ENCODE peak calls at places on chromosomes 3 and 15, in ten cellular contexts. One of them, this sample, is unnamed.

GRCh38 chr15:93829115-93829849 is 402.1 kb upstream of the MCTP2 start:
- DNase-seq in NB4: peak; percentile 88
- DNase-seq in right atrium auricular region: peak; percentile 62
- DNase-seq in GM13977: no peak
- DNase-seq in BJ: no peak
- DNase-seq in thoracic aorta: no peak
- DNase-seq in AG09309: peak; percentile 5
- DNase-seq in progenitor cell of endocrine pancreas: no peak
- DNase-seq in MM.1S: no peak
- DNase-seq in neural crest cell: no peak
- DNase-seq in this sample: no peak

GRCh38 chr3:163664466-163664865 is 1413.8 kb downstream of the SI start:
- DNase-seq in NB4: no peak
- DNase-seq in right atrium auricular region: no peak
- DNase-seq in GM13977: no peak
- DNase-seq in BJ: no peak
- DNase-seq in thoracic aorta: no peak
- DNase-seq in AG09309: no peak
- DNase-seq in progenitor cell of endocrine pancreas: no peak
- DNase-seq in MM.1S: no peak
- DNase-seq in neural crest cell: no peak
- DNase-seq in this sample: no peak

GRCh38 chr3:133377396-133377795 is 22.5 kb upstream of the BFSP2 start:
- DNase-seq in NB4: peak; percentile 63
- DNase-seq in right atrium auricular region: no peak
- DNase-seq in GM13977: no peak
- DNase-seq in BJ: no peak
- DNase-seq in thoracic aorta: no peak
- DNase-seq in AG09309: peak; percentile 18
- DNase-seq in progenitor cell of endocrine pancreas: no peak
- DNase-seq in MM.1S: peak; percentile 29
- DNase-seq in neural crest cell: no peak
- DNase-seq in this sample: peak; percentile 7

GRCh38 chr3:149342413-149343340 is 9.2 kb upstream of the TM4SF18 start:
- DNase-seq in NB4: peak; percentile 49
- DNase-seq in right atrium auricular region: no peak
- DNase-seq in GM13977: no peak
- DNase-seq in BJ: peak; percentile 55
- DNase-seq in thoracic aorta: no peak
- DNase-seq in AG09309: peak; percentile 80
- DNase-seq in progenitor cell of endocrine pancreas: no peak
- DNase-seq in MM.1S: no peak
- DNase-seq in neural crest cell: no peak
- DNase-seq in this sample: no peak

GRCh38 chr3:24100694-24101402 is 155.8 kb downstream of the NR1D2 start:
- DNase-seq in NB4: no peak
- DNase-seq in right atrium auricular region: no peak
- DNase-seq in GM13977: no peak
- DNase-seq in BJ: no peak
- DNase-seq in thoracic aorta: no peak
- DNase-seq in AG09309: no peak
- DNase-seq in progenitor cell of endocrine pancreas: no peak
- DNase-seq in MM.1S: no peak
- DNase-seq in neural crest cell: no peak
- DNase-seq in this sample: no peak

GRCh38 chr3:195072916-195073564 is 197.9 kb downstream of the XXYLT1 start:
- DNase-seq in NB4: no peak
- DNase-seq in right atrium auricular region: no peak
- DNase-seq in GM13977: no peak
- DNase-seq in BJ: no peak
- DNase-seq in thoracic aorta: no peak
- DNase-seq in AG09309: no peak
- DNase-seq in progenitor cell of endocrine pancreas: no peak
- DNase-seq in MM.1S: no peak
- DNase-seq in neural crest cell: no peak
- DNase-seq in this sample: no peak

GRCh38 chr3:14518893-14519292 is 21.2 kb downstream of the GRIP2 start:
- DNase-seq in NB4: no peak
- DNase-seq in right atrium auricular region: no peak
- DNase-seq in GM13977: no peak
- DNase-seq in BJ: no peak
- DNase-seq in thoracic aorta: no peak
- DNase-seq in AG09309: no peak
- DNase-seq in progenitor cell of endocrine pancreas: no peak
- DNase-seq in MM.1S: no peak
- DNase-seq in neural crest cell: no peak
- DNase-seq in this sample: no peak

GRCh38 chr15:53869044-53869805 is 109.0 kb upstream of the UNC13C start:
- DNase-seq in NB4: peak; percentile 18
- DNase-seq in right atrium auricular region: no peak
- DNase-seq in GM13977: no peak
- DNase-seq in BJ: no peak
- DNase-seq in thoracic aorta: no peak
- DNase-seq in AG09309: no peak
- DNase-seq in progenitor cell of endocrine pancreas: no peak
- DNase-seq in MM.1S: peak; percentile 9
- DNase-seq in neural crest cell: peak; percentile 7
- DNase-seq in this sample: no peak

GRCh38 chr3:183823963-183824362 is 1.4 kb downstream of the MAP6D1 start:
- DNase-seq in NB4: no peak
- DNase-seq in right atrium auricular region: no peak
- DNase-seq in GM13977: no peak
- DNase-seq in BJ: no peak
- DNase-seq in thoracic aorta: no peak
- DNase-seq in AG09309: no peak
- DNase-seq in progenitor cell of endocrine pancreas: no peak
- DNase-seq in MM.1S: no peak
- DNase-seq in neural crest cell: no peak
- DNase-seq in this sample: no peak

DNA sequence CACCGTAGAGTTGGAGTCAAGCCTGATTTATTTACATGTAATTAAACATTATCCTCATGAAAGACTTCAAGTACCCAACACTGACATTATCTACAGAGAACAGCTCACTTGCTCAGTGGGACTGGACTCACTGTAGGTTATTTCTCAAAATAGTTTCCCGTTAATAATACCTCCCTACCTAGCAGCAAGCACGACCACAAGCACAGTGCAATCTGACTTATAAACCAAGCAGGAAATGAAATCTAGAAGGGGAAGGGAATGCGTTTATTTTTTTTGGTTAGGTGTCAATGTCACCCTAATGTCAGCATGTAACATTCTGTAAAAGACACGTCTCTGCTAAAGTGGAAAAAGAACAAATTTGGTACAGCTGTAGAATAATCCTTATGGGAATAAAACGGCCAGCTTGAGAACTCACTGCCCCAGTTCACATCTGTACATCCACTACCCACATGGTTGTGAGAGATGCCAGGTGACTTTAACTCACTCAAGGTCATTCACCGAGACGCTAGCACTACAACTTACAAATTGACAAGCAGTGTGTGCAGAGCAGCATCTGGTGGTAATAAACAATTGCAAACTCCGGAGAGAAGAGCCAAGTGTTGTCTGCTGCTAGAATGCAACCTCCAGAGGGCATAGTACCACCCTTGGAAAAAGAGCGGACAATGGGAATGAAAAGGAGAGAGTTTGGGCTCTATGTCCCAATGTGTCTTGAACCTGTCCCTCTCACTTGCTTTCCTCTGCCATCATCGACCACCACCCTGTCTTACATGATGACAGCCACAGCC is 242.5 kb downstream of the CADPS start:
- DNase-seq in NB4: no peak
- DNase-seq in right atrium auricular region: no peak
- DNase-seq in GM13977: no peak
- DNase-seq in BJ: no peak
- DNase-seq in thoracic aorta: no peak
- DNase-seq in AG09309: no peak
- DNase-seq in progenitor cell of endocrine pancreas: no peak
- DNase-seq in MM.1S: peak; percentile 60
- DNase-seq in neural crest cell: no peak
- DNase-seq in this sample: no peak
- TF ChIP-seq CTCF in NB4: no peak
- TF ChIP-seq CTCF in right atrium auricular region: no peak
- TF ChIP-seq CTCF in GM13977: no peak
- TF ChIP-seq CTCF in BJ: peak; percentile 33
- TF ChIP-seq CTCF in thoracic aorta: no peak
- TF ChIP-seq CTCF in AG09309: peak; percentile 39
- TF ChIP-seq CTCF in progenitor cell of endocrine pancreas: no peak
- TF ChIP-seq CTCF in MM.1S: no peak
- TF ChIP-seq CTCF in neural crest cell: no peak
- TF ChIP-seq CTCF in this sample: no peak

GRCh38 chr3:122893282-122893681 is 98.4 kb downstream of the SLC49A4 start:
- DNase-seq in NB4: no peak
- DNase-seq in right atrium auricular region: no peak
- DNase-seq in GM13977: no peak
- DNase-seq in BJ: no peak
- DNase-seq in thoracic aorta: no peak
- DNase-seq in AG09309: no peak
- DNase-seq in progenitor cell of endocrine pancreas: no peak
- DNase-seq in MM.1S: peak; percentile 76
- DNase-seq in neural crest cell: no peak
- DNase-seq in this sample: peak; percentile 43

GRCh38 chr3:122890077-122890484 is 95.2 kb downstream of the SLC49A4 start:
- DNase-seq in NB4: peak; percentile 34
- DNase-seq in right atrium auricular region: no peak
- DNase-seq in GM13977: peak; percentile 53
- DNase-seq in BJ: no peak
- DNase-seq in thoracic aorta: peak; percentile 17
- DNase-seq in AG09309: peak; percentile 7
- DNase-seq in progenitor cell of endocrine pancreas: no peak
- DNase-seq in MM.1S: no peak
- DNase-seq in neural crest cell: no peak
- DNase-seq in this sample: peak; percentile 57

GRCh38 chr3:122893754-122894668 is 99.1 kb downstream of the SLC49A4 start:
- DNase-seq in NB4: no peak
- DNase-seq in right atrium auricular region: no peak
- DNase-seq in GM13977: no peak
- DNase-seq in BJ: no peak
- DNase-seq in thoracic aorta: no peak
- DNase-seq in AG09309: no peak
- DNase-seq in progenitor cell of endocrine pancreas: no peak
- DNase-seq in MM.1S: no peak
- DNase-seq in neural crest cell: no peak
- DNase-seq in this sample: no peak

GRCh38 chr3:122892561-122892960 is 97.7 kb downstream of the SLC49A4 start:
- DNase-seq in NB4: no peak
- DNase-seq in right atrium auricular region: no peak
- DNase-seq in GM13977: no peak
- DNase-seq in BJ: no peak
- DNase-seq in thoracic aorta: no peak
- DNase-seq in AG09309: no peak
- DNase-seq in progenitor cell of endocrine pancreas: no peak
- DNase-seq in MM.1S: no peak
- DNase-seq in neural crest cell: no peak
- DNase-seq in this sample: no peak

GRCh38 chr3:122892118-122892517 is 97.2 kb downstream of the SLC49A4 start:
- DNase-seq in NB4: no peak
- DNase-seq in right atrium auricular region: no peak
- DNase-seq in GM13977: no peak
- DNase-seq in BJ: no peak
- DNase-seq in thoracic aorta: no peak
- DNase-seq in AG09309: no peak
- DNase-seq in progenitor cell of endocrine pancreas: no peak
- DNase-seq in MM.1S: no peak
- DNase-seq in neural crest cell: no peak
- DNase-seq in this sample: no peak
- TF ChIP-seq CTCF in NB4: no peak
- TF ChIP-seq CTCF in right atrium auricular region: no peak
- TF ChIP-seq CTCF in GM13977: no peak
- TF ChIP-seq CTCF in BJ: no peak
- TF ChIP-seq CTCF in thoracic aorta: no peak
- TF ChIP-seq CTCF in AG09309: no peak
- TF ChIP-seq CTCF in progenitor cell of endocrine pancreas: no peak
- TF ChIP-seq CTCF in MM.1S: no peak
- TF ChIP-seq CTCF in neural crest cell: no peak
- TF ChIP-seq CTCF in this sample: no peak

GRCh38 chr3:142216321-142216720 is 9.1 kb downstream of the GK5 start:
- DNase-seq in NB4: no peak
- DNase-seq in right atrium auricular region: no peak
- DNase-seq in GM13977: no peak
- DNase-seq in BJ: no peak
- DNase-seq in thoracic aorta: no peak
- DNase-seq in AG09309: no peak
- DNase-seq in progenitor cell of endocrine pancreas: no peak
- DNase-seq in MM.1S: no peak
- DNase-seq in neural crest cell: no peak
- DNase-seq in this sample: no peak
- TF ChIP-seq CTCF in NB4: no peak
- TF ChIP-seq CTCF in right atrium auricular region: no peak
- TF ChIP-seq CTCF in GM13977: no peak
- TF ChIP-seq CTCF in BJ: no peak
- TF ChIP-seq CTCF in thoracic aorta: no peak
- TF ChIP-seq CTCF in AG09309: no peak
- TF ChIP-seq CTCF in progenitor cell of endocrine pancreas: no peak
- TF ChIP-seq CTCF in MM.1S: no peak
- TF ChIP-seq CTCF in neural crest cell: no peak
- TF ChIP-seq CTCF in this sample: no peak

GRCh38 chr3:50982540-50983325 is 308.0 kb downstream of the DOCK3 start:
- DNase-seq in NB4: no peak
- DNase-seq in right atrium auricular region: no peak
- DNase-seq in GM13977: no peak
- DNase-seq in BJ: no peak
- DNase-seq in thoracic aorta: no peak
- DNase-seq in AG09309: no peak
- DNase-seq in progenitor cell of endocrine pancreas: no peak
- DNase-seq in MM.1S: no peak
- DNase-seq in neural crest cell: no peak
- DNase-seq in this sample: no peak

GRCh38 chr3:50983887-50984286 is 309.2 kb downstream of the DOCK3 start:
- DNase-seq in NB4: no peak
- DNase-seq in right atrium auricular region: no peak
- DNase-seq in GM13977: no peak
- DNase-seq in BJ: no peak
- DNase-seq in thoracic aorta: no peak
- DNase-seq in AG09309: no peak
- DNase-seq in progenitor cell of endocrine pancreas: no peak
- DNase-seq in MM.1S: no peak
- DNase-seq in neural crest cell: no peak
- DNase-seq in this sample: no peak

DNA sequence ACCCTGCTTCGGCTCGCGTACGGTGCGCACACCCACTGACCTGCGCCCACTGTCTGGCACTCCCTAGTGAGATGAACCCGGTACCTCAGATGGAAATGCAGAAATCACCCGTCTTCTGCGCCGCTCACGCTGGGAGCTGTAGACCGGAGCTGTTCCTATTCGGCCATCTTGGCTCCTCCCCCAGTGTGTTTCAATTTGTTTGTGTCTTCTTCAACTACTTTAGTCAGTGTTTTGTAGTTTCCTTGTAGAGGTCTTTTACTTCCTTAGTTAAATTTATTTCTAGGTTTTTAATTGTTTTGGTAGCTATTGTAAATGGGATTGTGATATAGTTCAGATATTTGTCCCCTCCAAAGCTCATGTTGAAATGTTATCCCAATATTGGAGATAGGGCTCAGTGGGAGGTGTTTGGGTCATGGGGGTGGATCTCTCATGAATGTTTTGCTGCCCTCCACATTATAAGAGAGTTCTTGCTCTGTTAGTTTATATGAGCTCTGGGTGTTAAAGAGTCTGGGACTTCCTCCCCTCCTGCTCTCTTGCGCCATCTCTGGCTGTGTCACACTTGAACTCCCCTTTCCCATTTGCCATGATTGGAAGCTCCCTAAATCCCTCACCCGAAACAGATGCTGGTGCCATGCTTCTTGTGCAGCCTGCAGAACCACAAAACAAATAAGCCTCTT is 304.4 kb downstream of the DOCK3 start:
- DNase-seq in NB4: peak; percentile 5
- DNase-seq in right atrium auricular region: no peak
- DNase-seq in GM13977: no peak
- DNase-seq in BJ: no peak
- DNase-seq in thoracic aorta: no peak
- DNase-seq in AG09309: no peak
- DNase-seq in progenitor cell of endocrine pancreas: no peak
- DNase-seq in MM.1S: no peak
- DNase-seq in neural crest cell: no peak
- DNase-seq in this sample: no peak
- TF ChIP-seq CTCF in NB4: peak; percentile 41
- TF ChIP-seq CTCF in right atrium auricular region: no peak
- TF ChIP-seq CTCF in GM13977: peak; percentile 11
- TF ChIP-seq CTCF in BJ: no peak
- TF ChIP-seq CTCF in thoracic aorta: no peak
- TF ChIP-seq CTCF in AG09309: no peak
- TF ChIP-seq CTCF in progenitor cell of endocrine pancreas: no peak
- TF ChIP-seq CTCF in MM.1S: peak; percentile 19
- TF ChIP-seq CTCF in neural crest cell: peak; percentile 29
- TF ChIP-seq CTCF in this sample: no peak

This sample was measured in activated CD8-positive, alpha-beta T cell treated with anti-CD3 and anti-CD28 coated beads for 36 hours.